ENCODE peak calls at places on chromosomes 16 and 17, in ten cellular contexts. O is transverse colon; W is CD4-positive, alpha-beta T cell; X is left lung; U is heart left ventricle; C is glutamatergic neuron; F is fibroblast of the aortic adventitia; V is ascending aorta; B is GM12865; G is AG10803. L is an unnamed sample.

GRCh38 chr16:69844441-69844840 is 82.3 kb downstream of the WWP2 start:
- DNase-seq in O (no peak), W (no peak), X (no peak), U (no peak), C (no peak), F (no peak), V (no peak), B (no peak), G (no peak), L (no peak)

GRCh38 chr17:38885728-38886642 is 16.1 kb downstream of the LASP1 start:
- DNase-seq in O (no peak), W (no peak), X (no peak), U (no peak), C (peak), F (peak), V (no peak), B (no peak), G (no peak), L (peak)

GRCh38 chr17:71063127-71063526 is 893.8 kb downstream of the KCNJ2 start:
- DNase-seq in O (no peak), W (no peak), X (no peak), U (no peak), C (no peak), F (no peak), V (no peak), B (no peak), G (no peak), L (no peak)

GRCh38 chr16:5502467-5502869 is 404.9 kb upstream of the EEF2KMT start:
- DNase-seq in O (peak), W (no peak), X (no peak), U (no peak), C (peak), F (no peak), V (no peak), B (peak), G (no peak), L (peak)

GRCh38 chr17:75531724-75532090 is 6.2 kb downstream of the LLGL2 start:
- DNase-seq in O (no peak), W (no peak), X (no peak), U (no peak), C (no peak), F (no peak), V (no peak), B (no peak), G (no peak), L (no peak)

GRCh38 chr17:48912476-48912875 is 4.3 kb downstream of the UBE2Z start:
- DNase-seq in O (no peak), W (no peak), X (no peak), U (no peak), C (no peak), F (no peak), V (no peak), B (no peak), G (no peak), L (no peak)

GRCh38 chr16:11143741-11144035 is 112.3 kb downstream of the SOCS1 start:
- DNase-seq in O (no peak), W (no peak), X (no peak), U (no peak), C (no peak), F (no peak), V (no peak), B (no peak), G (no peak), L (no peak)

GRCh38 chr17:66809408-66809807 is 25.5 kb upstream of the CACNG5 start:
- DNase-seq in O (no peak), W (no peak), X (no peak), U (no peak), C (no peak), F (no peak), V (no peak), B (no peak), G (no peak), L (no peak)

GRCh38 chr17:13940858-13941665 is 128.2 kb upstream of the COX10 start:
- DNase-seq in O (no peak), W (no peak), X (no peak), U (no peak), C (no peak), F (peak), V (no peak), B (no peak), G (peak), L (peak)

GRCh38 chr16:70610273-70611223 is 35.8 kb upstream of the IL34 start:
- DNase-seq in O (peak), W (no peak), X (no peak), U (peak), C (no peak), F (no peak), V (no peak), B (no peak), G (no peak), L (no peak)

GRCh38 chr16:239948-240277 is 5.3 kb downstream of the FAM234A start:
- DNase-seq in O (no peak), W (no peak), X (no peak), U (peak), C (no peak), F (no peak), V (no peak), B (no peak), G (peak), L (no peak)

GRCh38 chr17:75894049-75894742 is 2.6 kb downstream of the TRIM65 start:
- DNase-seq in O (no peak), W (no peak), X (no peak), U (no peak), C (no peak), F (no peak), V (no peak), B (no peak), G (no peak), L (no peak)

DNA sequence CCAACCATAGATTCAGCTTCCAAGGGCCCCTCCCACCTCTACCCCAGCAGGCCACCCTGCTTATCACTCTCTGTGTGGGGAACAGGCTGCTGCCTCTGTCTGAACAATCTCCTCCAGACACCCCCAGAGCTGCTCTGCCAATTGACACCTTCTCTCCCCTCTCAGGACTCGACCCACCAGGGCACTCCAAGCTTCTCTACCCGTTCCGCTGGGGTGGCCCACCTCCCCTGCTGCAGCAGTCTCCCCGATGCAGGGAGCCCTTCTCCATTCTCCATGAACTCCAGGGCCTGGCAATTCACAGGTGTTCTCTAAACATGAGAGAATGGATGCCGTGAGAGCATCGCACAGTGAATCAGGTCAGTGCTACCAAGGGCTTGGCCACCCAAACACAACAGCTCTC is 28.3 kb upstream of the FAAP100 start:
- DNase-seq in O (no peak), W (no peak), X (no peak), U (no peak), C (no peak), F (no peak), V (no peak), B (no peak), G (no peak), L (no peak)
- TF ChIP-seq CTCF in O (no peak), W (no peak), X (no peak), U (no peak), C (no peak), F (no peak), V (no peak), B (no peak), G (no peak), L (no peak)

GRCh38 chr16:82603784-82604411 is 22.9 kb upstream of the CDH13 start:
- DNase-seq in O (peak), W (no peak), X (no peak), U (peak), C (peak), F (peak), V (no peak), B (peak), G (peak), L (peak)
- TF ChIP-seq CTCF in O (peak), W (no peak), X (peak), U (peak), C (peak), F (peak), V (peak), B (peak), G (peak), L (peak)

GRCh38 chr17:40190197-40191021 is 13.1 kb downstream of the RAPGEFL1 start:
- DNase-seq in O (no peak), W (no peak), X (no peak), U (no peak), C (peak), F (no peak), V (no peak), B (peak), G (no peak), L (no peak)
- TF ChIP-seq CTCF in O (peak), W (peak), X (no peak), U (no peak), C (peak), F (peak), V (peak), B (peak), G (peak), L (peak)

GRCh38 chr17:53148058-53148457 is 674.7 kb upstream of the KIF2B start:
- DNase-seq in O (no peak), W (no peak), X (no peak), U (no peak), C (no peak), F (no peak), V (no peak), B (no peak), G (no peak), L (no peak)

GRCh38 chr17:53150101-53150698 is 672.5 kb upstream of the KIF2B start:
- DNase-seq in O (no peak), W (no peak), X (no peak), U (no peak), C (no peak), F (no peak), V (no peak), B (no peak), G (no peak), L (no peak)
- TF ChIP-seq CTCF in O (no peak), W (no peak), X (no peak), U (no peak), C (peak), F (no peak), V (no peak), B (no peak), G (no peak), L (no peak)

DNA sequence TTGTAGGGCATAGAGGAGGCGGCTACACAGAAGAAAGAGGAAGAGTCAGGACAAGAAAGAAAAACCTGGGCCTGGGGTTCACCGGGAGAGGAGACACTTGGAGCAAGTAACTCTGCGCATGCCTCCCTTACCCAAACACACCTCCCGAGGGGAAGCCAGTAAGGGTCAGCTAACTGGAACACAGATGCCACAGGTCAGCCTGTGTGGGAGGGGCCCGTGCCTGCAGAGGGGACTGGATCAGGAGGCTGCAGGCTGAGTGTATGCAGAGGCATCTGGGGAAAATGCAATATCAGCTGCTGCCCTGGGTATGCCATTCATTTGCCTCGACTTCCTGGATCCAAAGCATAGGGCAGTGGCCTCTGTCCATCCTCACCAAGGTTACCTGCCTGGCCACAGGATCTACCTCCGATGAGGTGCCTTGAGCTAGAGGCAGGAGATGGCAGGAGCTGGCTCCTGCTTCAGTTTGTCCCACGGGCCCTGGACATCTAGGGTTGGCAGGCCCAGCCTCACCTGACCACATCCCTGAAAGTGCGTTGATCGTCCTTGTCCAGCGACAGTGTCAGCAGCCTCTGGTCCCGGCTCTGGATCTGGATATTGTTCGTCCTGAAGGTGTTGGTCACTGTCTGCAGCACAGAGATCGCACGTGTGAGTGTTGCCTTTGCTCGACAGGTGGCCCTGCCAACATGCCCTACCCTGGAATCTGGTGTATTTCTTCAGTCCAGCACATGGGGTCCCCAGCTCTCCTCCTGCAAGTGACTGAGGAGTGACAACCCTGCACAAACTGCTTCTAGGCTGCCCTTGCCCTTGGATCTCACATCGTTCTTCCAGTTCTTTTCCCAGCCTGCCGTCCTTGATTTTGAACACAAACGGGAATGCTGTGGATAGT is 4.6 kb upstream of the MFSD6L start:
- DNase-seq in O (no peak), W (no peak), X (no peak), U (no peak), C (no peak), F (no peak), V (no peak), B (peak), G (no peak), L (no peak)
- TF ChIP-seq CTCF in O (no peak), W (no peak), X (no peak), U (no peak), C (no peak), F (no peak), V (no peak), B (no peak), G (no peak), L (no peak)

DNA sequence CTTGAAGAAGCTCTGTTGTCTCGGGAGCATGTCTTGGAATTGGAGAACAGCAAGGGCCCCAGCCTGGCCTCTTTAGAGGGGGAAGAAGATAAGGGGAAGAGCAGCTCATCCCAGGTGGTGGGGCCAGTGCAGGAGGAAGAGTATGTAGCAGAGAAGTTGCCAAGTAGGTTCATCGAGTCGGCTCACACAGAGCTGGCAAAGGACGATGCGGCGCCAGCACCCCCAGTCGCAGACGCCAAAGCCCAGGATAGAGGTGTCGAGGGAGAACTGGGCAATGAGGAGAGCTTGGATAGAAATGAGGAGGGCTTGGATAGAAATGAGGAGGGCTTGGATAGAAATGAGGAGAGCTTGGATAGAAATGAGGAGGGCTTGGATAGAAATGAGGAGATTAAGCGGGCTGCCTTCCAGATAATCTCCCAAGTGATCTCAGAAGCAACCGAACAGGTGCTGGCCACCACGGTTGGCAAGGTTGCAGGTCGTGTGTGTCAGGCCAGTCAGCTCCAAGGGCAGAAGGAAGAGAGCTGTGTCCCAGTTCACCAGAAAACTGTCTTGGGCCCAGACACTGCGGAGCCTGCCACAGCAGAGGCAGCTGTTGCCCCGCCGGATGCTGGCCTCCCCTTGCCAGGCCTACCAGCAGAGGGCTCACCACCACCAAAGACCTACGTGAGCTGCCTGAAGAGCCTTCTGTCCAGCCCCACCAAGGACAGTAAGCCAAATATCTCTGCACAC is 21.2 kb downstream of the AKAP1 start:
- DNase-seq in O (peak), W (no peak), X (no peak), U (no peak), C (no peak), F (no peak), V (no peak), B (no peak), G (no peak), L (no peak)
- TF ChIP-seq CTCF in O (peak), W (no peak), X (no peak), U (peak), C (no peak), F (no peak), V (peak), B (peak), G (no peak), L (peak)

GRCh38 chr16:48997946-48998345 is 283.7 kb downstream of the CBLN1 start:
- DNase-seq in O (no peak), W (no peak), X (no peak), U (no peak), C (no peak), F (no peak), V (no peak), B (no peak), G (no peak), L (no peak)

GRCh38 chr16:48999034-48999433 is 282.6 kb downstream of the CBLN1 start:
- DNase-seq in O (no peak), W (no peak), X (no peak), U (no peak), C (no peak), F (no peak), V (no peak), B (no peak), G (no peak), L (no peak)

GRCh38 chr16:49003022-49003421 is 278.6 kb downstream of the CBLN1 start:
- DNase-seq in O (no peak), W (no peak), X (no peak), U (no peak), C (no peak), F (no peak), V (no peak), B (no peak), G (no peak), L (no peak)

GRCh38 chr16:48999508-48999907 is 282.1 kb downstream of the CBLN1 start:
- DNase-seq in O (no peak), W (no peak), X (no peak), U (no peak), C (no peak), F (no peak), V (no peak), B (no peak), G (no peak), L (no peak)

DNA sequence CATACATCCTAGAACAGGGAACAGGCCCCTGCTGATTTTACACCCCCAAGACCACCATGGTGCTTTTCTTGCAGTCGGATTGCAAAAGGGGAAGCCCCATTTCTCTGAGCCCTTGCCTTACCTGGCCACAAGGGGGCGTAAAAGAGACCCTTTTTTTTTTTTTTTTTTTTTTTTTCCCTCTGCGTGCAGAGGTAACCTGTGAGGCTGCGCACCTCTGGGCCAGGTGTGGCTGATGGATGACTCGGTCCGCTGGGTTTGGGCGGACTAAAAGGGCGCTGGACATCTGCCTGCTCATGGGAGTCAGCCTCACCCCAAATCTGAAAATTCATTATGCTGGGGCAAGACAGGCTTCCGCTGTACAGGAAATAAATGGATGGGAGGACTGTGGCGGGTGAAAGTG is 281.0 kb downstream of the CBLN1 start:
- DNase-seq in O (no peak), W (no peak), X (no peak), U (no peak), C (no peak), F (no peak), V (no peak), B (peak), G (no peak), L (no peak)
- TF ChIP-seq CTCF in O (peak), W (no peak), X (peak), U (peak), C (peak), F (peak), V (no peak), B (peak), G (peak), L (peak)

DNA sequence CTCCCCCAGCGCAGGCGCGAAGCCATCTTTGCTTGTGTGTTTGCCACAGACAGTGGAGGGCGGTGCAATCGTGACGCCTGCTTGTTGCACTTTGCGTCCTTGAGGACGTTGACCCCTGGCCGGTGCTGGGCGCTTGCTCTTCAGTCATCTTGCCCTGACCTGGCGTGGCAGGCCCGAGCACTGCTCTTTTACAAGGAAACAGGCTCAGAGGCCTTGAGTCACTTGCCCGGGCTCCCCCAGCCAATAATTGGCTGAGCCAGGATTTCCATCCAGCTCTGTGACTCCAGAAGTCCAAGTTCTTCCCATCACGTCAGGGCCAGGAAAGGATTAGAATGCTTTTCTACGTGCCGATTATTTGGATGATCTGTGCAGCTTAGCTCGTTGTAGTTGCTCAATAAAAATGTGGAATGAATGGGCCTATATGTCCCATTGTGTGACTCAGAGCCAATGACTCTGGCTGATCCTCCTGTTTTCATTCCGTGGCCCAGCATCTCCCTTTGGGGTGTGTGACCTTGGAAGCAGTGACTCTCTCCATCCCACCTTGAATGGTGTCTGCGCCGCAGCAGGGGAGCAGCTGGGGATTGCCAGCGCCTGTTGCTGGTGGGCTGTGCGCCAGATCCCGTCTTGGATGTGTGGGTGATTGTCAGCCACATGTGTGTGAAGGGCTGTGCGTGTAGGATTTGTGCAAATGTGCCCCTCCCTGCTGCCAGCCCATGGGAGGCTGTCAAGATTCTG is 214.1 kb downstream of the SEC14L1 start:
- DNase-seq in O (peak), W (no peak), X (peak), U (peak), C (no peak), F (peak), V (no peak), B (no peak), G (peak), L (peak)
- TF ChIP-seq CTCF in O (no peak), W (no peak), X (no peak), U (no peak), C (no peak), F (peak), V (no peak), B (no peak), G (peak), L (peak)

DNA sequence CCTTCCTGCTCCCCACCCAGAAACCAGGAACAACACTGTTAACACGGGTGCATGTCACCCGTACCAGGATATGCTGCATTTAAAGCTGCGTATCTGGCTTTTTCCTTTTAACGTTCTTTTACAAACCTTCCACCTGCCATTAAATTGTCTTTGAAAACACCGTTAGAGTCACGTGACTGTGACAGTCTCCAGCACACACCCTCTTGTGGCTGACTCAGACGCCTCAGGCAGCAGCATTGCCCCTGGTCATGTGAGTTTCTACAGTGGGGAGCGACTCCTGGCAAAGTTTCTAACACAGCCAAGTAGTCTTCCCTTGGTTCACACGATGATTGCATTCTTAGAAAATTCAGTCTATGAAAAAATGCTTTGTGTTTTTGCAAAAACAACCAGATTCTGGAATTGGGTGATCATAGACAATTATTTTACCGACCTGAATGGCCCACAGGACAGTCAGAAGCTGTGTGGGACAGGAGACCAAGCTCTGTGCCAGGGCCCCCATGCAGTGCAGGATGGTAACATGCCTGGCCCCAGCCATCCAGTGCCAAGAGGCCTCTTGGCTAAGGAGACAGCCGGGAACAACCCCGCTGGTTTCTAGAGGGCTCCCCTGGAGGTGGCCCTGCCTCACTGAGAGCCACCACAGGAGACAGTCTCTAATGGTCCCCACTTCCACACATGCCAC is 199.1 kb downstream of the KATNIP start:
- DNase-seq in O (peak), W (peak), X (peak), U (no peak), C (no peak), F (peak), V (no peak), B (peak), G (peak), L (peak)
- TF ChIP-seq CTCF in O (no peak), W (peak), X (no peak), U (no peak), C (no peak), F (peak), V (no peak), B (peak), G (peak), L (peak)